ENCODE peak calls at places on chromosomes 1 and 21, in six cellular contexts. I is H1, B is K562, Q is SK-N-SH, Y is GM12878, V is HepG2. R is an unnamed sample.

GRCh38 chr1:19191811-19192210 is 18.3 kb downstream of the UBR4 start:
- DNase-seq in I (no peak), B (no peak), Q (no peak), Y (no peak), V (no peak), R (no peak)

GRCh38 chr1:84834419-84835064 is 58.5 kb downstream of the LPAR3 start:
- DNase-seq in I (no peak), B (no peak), Q (no peak), Y (no peak), V (no peak), R (no peak)

GRCh38 chr1:1014896-1015681 is 1.8 kb downstream of the ISG15 start:
- DNase-seq in I (peak), B (no peak), Q (peak), Y (no peak), V (no peak), R (no peak)

GRCh38 chr1:198619375-198620140 is 19.3 kb upstream of the PTPRC start:
- DNase-seq in I (no peak), B (no peak), Q (no peak), Y (no peak), V (no peak), R (no peak)

GRCh38 chr1:8844421-8845063 is 27.1 kb upstream of the RERE start:
- DNase-seq in I (no peak), B (no peak), Q (peak), Y (no peak), V (no peak), R (no peak)

GRCh38 chr21:32771134-32771523 is 426 bp downstream of the PAXBP1 start:
- DNase-seq in I (peak), B (peak), Q (peak), Y (no peak), V (peak), R (no peak)

GRCh38 chr1:31707711-31708110 is 3.9 kb upstream of the COL16A1 start:
- DNase-seq in I (no peak), B (no peak), Q (no peak), Y (peak), V (no peak), R (no peak)

GRCh38 chr1:30329263-30329753 is 394.1 kb downstream of the MATN1 start:
- DNase-seq in I (peak), B (no peak), Q (no peak), Y (no peak), V (no peak), R (no peak)

GRCh38 chr1:118960567-118961136 is 27.5 kb downstream of the TBX15 start:
- DNase-seq in I (no peak), B (no peak), Q (no peak), Y (no peak), V (peak), R (peak)

GRCh38 chr1:30719406-30720270 is 3.7 kb downstream of the MATN1 start:
- DNase-seq in I (no peak), B (peak), Q (no peak), Y (peak), V (no peak), R (peak)

GRCh38 chr1:20884513-20884912 is 97.4 kb upstream of the HP1BP3 start:
- DNase-seq in I (no peak), B (no peak), Q (no peak), Y (no peak), V (no peak), R (no peak)

GRCh38 chr21:18549214-18549905 is 145.8 kb upstream of the TMPRSS15 start:
- DNase-seq in I (no peak), B (no peak), Q (no peak), Y (no peak), V (no peak), R (no peak)

GRCh38 chr1:53346814-53347176 is 18.9 kb upstream of the LRP8 start:
- DNase-seq in I (peak), B (no peak), Q (no peak), Y (no peak), V (no peak), R (no peak)

GRCh38 chr1:214808845-214809460 is 206.0 kb downstream of the CENPF start:
- DNase-seq in I (no peak), B (no peak), Q (no peak), Y (no peak), V (peak), R (peak)

GRCh38 chr1:154809436-154810413 is 60.4 kb downstream of the KCNN3 start:
- DNase-seq in I (no peak), B (no peak), Q (no peak), Y (no peak), V (no peak), R (no peak)

GRCh38 chr1:161164901-161165620 is 1.2 kb upstream of the PPOX start:
- DNase-seq in I (no peak), B (no peak), Q (no peak), Y (no peak), V (no peak), R (no peak)

DNA sequence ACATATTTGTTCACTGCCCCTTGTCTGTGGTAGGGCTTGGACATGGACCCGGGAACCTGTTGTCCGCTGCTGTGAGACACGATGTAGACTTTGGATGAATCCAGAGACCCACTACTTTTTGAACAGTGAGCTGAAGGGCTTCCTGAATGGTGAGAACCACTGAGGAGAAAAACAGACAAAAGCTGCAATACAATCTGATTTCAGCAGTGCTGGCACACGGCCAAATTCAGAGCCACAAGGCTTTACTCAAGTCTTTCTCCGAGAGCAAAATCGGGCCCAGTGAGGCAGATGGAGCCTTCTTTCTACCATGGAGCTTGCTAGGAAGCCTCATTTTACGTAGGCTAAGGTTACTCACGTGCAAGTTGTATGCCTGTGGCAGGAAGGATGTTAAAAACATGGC is 197.6 kb downstream of the SIPA1L2 start:
- DNase-seq in I (no peak), B (no peak), Q (peak), Y (no peak), V (no peak), R (no peak)
- TF ChIP-seq YY1 in I (no peak), B (no peak), Q (no peak), Y (no peak), V (no peak), R (no peak)

GRCh38 chr21:42295845-42296244 is 19.4 kb downstream of the TFF3 start:
- DNase-seq in I (no peak), B (no peak), Q (no peak), Y (no peak), V (no peak), R (no peak)
- TF ChIP-seq POLR2AphosphoS5 in I (no peak), B (no peak), Q (no peak), Y (no peak), V (no peak), R (no peak)

DNA sequence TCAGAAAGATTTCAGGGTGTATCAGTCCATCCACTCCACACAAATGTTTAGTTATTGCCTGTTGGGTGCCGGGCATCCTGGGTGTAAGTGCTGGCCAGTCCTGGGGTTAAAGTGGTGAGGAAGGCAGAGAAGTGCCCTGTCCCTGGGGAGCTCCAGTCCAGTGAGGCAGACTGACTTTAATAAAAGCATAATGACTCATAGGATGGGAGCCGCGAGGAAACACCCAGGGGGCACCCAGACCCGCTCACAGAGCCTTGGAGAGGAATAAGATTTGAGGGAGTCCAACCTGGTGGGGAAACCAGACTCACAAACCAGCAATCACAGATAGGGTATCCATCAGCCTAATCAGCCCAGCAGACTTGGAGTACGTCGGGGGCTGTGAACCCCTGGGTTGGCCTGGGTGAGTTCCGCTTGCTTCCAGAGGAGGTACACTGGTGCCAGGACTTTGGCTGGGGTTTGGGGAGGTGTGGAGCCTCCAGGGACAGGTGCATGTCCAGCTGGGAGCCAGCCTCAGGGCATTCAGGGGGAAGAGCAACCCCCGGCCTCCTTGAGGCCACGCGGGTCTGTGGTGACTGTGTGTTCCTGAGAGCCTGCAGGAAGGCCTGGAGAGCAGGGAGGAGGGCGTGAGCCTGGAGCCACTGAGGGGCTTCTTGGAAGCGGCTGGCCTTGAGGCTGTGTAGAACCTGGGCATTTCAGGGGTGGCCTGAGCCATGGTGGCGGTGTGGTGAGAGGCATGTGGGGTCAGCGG is 3.7 kb downstream of the PEAR1 start:
- DNase-seq in I (no peak), B (no peak), Q (no peak), Y (no peak), V (no peak), R (no peak)
- H3K4me3 ChIP-seq in I (no peak), B (no peak), Q (peak), Y (no peak), V (no peak), R (peak)

GRCh38 chr1:182301467-182302198 is 90.0 kb downstream of the GLUL start:
- DNase-seq in I (no peak), B (peak), Q (no peak), Y (no peak), V (peak), R (peak)
- TF ChIP-seq YY1 in I (no peak), B (no peak), Q (no peak), Y (no peak), V (no peak), R (no peak)

GRCh38 chr1:12073796-12074195 is 10.7 kb downstream of the TNFRSF8 start:
- DNase-seq in I (no peak), B (no peak), Q (no peak), Y (no peak), V (no peak), R (no peak)
- TF ChIP-seq POLR2AphosphoS5 in I (no peak), B (no peak), Q (no peak), Y (no peak), V (no peak), R (no peak)

DNA sequence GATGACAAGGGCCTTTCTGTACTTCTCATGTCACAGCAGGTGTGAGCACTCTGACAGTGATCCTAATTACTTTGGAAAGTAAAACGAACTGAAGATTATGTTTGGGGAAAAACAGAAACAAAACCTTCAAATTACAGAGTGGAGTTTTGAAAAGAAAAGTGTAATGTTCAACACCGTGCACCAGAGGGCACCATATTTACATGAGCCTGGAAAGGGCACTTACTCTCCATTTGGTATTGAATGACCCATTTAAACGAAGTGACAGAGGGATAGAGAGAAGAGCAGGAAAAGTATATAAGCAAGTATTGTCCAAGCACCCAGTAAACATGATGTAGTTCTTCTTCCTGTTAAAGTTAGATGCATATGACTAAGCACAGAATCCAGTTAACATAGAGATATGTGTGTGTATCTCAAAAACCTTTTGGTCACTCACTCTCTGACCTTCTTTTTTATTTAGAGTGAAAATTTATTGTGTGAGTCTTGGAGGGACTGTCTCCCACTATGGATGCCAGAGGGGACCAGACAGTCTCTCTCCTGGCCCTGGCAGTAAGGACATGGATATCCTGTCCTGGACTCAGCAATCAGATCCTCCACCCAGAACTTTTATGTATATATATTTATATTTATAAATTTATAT is 3.8 kb upstream of the RGSL1 start:
- DNase-seq in I (peak), B (peak), Q (peak), Y (peak), V (peak), R (peak)
- H3K4me3 ChIP-seq in I (no peak), B (no peak), Q (no peak), Y (no peak), V (no peak), R (no peak)

DNA sequence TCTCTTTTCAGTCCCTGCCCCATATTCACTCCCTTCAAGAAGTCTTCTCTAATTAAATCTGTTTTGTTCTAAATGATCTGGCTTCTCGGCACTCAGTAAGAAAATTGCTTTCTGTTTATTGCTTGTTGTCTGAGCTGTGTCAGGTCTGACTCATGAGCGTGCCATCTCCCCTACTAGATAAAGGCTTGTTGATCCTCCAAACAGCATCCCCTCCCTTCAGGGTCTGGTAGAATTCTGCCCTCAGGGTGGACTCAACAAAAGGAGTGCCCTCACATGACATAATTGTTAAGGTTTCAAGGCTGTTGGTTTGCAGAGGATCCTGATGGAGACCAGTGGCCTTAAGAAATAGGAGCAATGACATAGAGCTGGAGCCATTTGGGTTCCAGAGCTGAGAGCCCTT is 36.1 kb upstream of the ATP2B4 start:
- DNase-seq in I (no peak), B (no peak), Q (no peak), Y (no peak), V (no peak), R (no peak)
- TF ChIP-seq YY1 in I (no peak), B (no peak), Q (no peak), Y (no peak), V (no peak), R (no peak)

GRCh38 chr1:41689596-41689995 is 205.1 kb upstream of the EDN2 start:
- DNase-seq in I (no peak), B (no peak), Q (no peak), Y (no peak), V (no peak), R (no peak)
- TF ChIP-seq POLR2AphosphoS5 in I (no peak), B (no peak), Q (no peak), Y (no peak), V (no peak), R (no peak)

R was measured in HCT116.